ENCODE peak calls at places on chromosomes 4 and X, in six cellular contexts. P is mammary epithelial cell, X is adrenal gland, F is neural progenitor cell, U is neuronal stem cell, G is mesenchymal stem cell. C is an unnamed sample.

GRCh38 chr4:15349426-15349825 is 78.4 kb upstream of the C1QTNF7 start:
- DNase-seq in G (no peak), U (no peak), P (no peak), X (no peak), F (no peak), C (no peak)

GRCh38 chr4:154911097-154911496 is 130.0 kb downstream of the RBM46 start:
- DNase-seq in F (peak; percentile 49), U (peak; percentile 1), X (no peak), P (no peak), G (no peak), C (no peak)

GRCh38 chr4:168856312-168856711 is 153.7 kb downstream of the CBR4 start:
- DNase-seq in G (peak; percentile 97), P (peak; percentile 74), X (no peak), F (no peak), U (no peak), C (no peak)

GRCh38 chr4:102868782-102869568 is at the start of gene CISD2:
- DNase-seq in F (peak; percentile 96), G (peak; percentile 92), U (peak; percentile 86), X (peak; percentile 94), P (peak; percentile 92), C (peak; percentile 99)

GRCh38 chrX:18886344-18887161 is 97.4 kb downstream of the PHKA2 start:
- DNase-seq in X (peak; percentile 87), F (peak; percentile 69), U (peak; percentile 15), G (peak; percentile 54), P (peak; percentile 45), C (peak; percentile 81)

GRCh38 chr4:180757927-180758326 is 1485.3 kb upstream of the TENM3 start:
- DNase-seq in X (no peak), G (no peak), U (no peak), F (no peak), P (no peak), C (no peak)

GRCh38 chr4:167100120-167100519 is 134.2 kb downstream of the SPOCK3 start:
- DNase-seq in G (peak; percentile 30), U (peak; percentile 15), P (peak; percentile 80), F (peak; percentile 26), X (no peak), C (no peak)

GRCh38 chrX:85107407-85107806 is 103.7 kb downstream of the APOOL start:
- DNase-seq in U (no peak), X (no peak), P (peak; percentile 53), G (no peak), F (no peak), C (no peak)

GRCh38 chr4:167234388-167234881 is at the start of gene SPOCK3:
- DNase-seq in F (peak; percentile 75), G (peak; percentile 44), P (peak; percentile 47), U (peak; percentile 48), X (no peak), C (peak; percentile 40)

GRCh38 chr4:118814901-118815300 is 21.0 kb downstream of the SEC24D start:
- DNase-seq in U (no peak), X (no peak), F (no peak), G (no peak), P (no peak), C (no peak)

GRCh38 chrX:10904220-10904619 is 206.9 kb upstream of the HCCS start:
- DNase-seq in G (no peak), U (no peak), X (no peak), P (no peak), F (no peak), C (no peak)

GRCh38 chr4:94285666-94286065 is 57.0 kb downstream of the HPGDS start:
- DNase-seq in G (no peak), X (no peak), F (no peak), U (no peak), P (no peak), C (no peak)

GRCh38 chrX:63128509-63128908 is 222.6 kb downstream of the SPIN4 start:
- DNase-seq in P (peak; percentile 20), U (no peak), X (peak; percentile 18), G (no peak), F (no peak), C (no peak)

GRCh38 chr4:32858971-32859370 is 2138.8 kb downstream of the PCDH7 start:
- DNase-seq in U (no peak), P (peak; percentile 35), G (peak; percentile 64), F (no peak), X (no peak), C (no peak)

GRCh38 chr4:40976343-40976742 is 226.6 kb downstream of the NSUN7 start:
- DNase-seq in G (peak; percentile 77), F (peak; percentile 72), U (peak; percentile 45), X (peak; percentile 69), P (peak; percentile 42), C (no peak)

DNA sequence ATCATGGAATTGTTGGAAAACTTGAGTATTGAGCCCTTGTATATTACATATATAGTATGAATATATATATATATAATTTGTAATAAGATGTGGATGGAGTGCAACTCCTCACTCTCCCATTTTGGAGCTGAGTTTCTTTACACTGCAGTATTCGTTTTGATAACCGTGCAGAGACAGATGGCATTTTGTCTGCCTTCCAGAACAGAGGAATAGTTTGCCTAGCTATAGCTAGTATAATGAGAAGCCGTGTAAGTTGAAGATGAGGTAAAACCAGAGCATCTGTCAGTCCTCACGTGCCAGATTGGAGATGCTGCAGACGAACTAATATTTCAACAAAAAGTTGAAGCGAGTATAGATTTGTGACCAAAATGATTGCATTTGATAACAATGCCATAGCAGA is 180.5 kb downstream of the FMR1NB start:
- DNase-seq in P (no peak), F (no peak), U (no peak), G (no peak), X (no peak), C (no peak)
- H3K27ac ChIP-seq in P (no peak overlapping the region), F (no peak overlapping the region), U (no peak overlapping the region), G (no peak overlapping the region), X (no peak overlapping the region), C (no peak overlapping the region)

DNA sequence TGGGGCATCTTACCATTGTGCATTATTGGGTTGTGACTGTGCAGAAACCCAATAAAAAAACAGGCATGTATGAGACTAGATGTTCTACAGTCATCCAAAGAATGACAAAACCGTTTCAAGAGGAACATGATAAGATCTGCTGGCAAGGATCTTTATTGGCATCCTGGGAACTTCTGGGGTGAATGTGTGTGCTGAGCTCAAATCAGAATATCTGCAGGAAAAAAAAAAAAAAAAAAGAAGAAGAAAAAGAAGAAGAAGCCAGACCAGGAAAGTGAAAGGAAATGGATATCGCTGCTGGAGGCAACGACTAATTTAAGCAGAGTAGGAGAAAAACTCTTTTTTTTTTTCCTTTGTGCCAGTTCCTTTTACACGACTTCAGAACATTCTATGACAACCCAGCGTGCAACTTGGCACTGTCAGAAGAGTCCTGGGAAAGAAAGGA is 484.2 kb upstream of the BOD1L1 start:
- DNase-seq in X (peak; percentile 20), P (peak; percentile 90), U (no peak), F (no peak), G (no peak), C (no peak)
- H3K4me3 ChIP-seq in X (no peak overlapping the region), P (peak overlapping the region; percentile 17), U (no peak overlapping the region), F (no peak overlapping the region), G (peak overlapping the region; percentile 68), C (no peak overlapping the region)

DNA sequence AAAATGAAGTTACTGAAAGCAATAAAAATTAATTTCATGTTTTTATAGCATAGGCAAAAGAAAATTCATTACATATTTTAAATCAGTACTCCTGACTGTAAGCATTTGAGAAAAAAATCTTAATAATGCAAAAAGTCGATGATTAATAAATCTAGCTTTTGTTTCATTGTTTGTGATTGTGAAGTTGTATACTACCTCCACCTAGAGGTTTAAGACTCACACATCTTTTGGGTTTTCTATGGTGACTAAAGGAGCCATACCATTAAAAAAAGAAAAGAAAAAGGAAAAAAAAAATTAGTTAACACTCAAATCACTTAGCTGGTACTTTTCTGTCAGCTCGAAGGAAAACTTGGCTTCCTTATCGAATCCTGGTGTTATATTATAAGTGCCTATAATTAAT is 2.0 kb downstream of the GABRA2 start:
- DNase-seq in F (no peak), P (no peak), G (peak; percentile 33), X (no peak), U (no peak), C (no peak)
- H3K27me3 ChIP-seq in F (peaks cover 71% of the 10 kb centered on the region), P (peaks cover 42% of the 10 kb centered on the region), G (peaks cover 33% of the 10 kb centered on the region), X (peaks cover 40% of the 10 kb centered on the region), U (peaks cover 48% of the 10 kb centered on the region), C (peaks cover 47% of the 10 kb centered on the region)

GRCh38 chr4:20901851-20902250 is 201.6 kb downstream of the PACRGL start:
- DNase-seq in F (no peak), U (no peak), X (no peak), G (no peak), P (no peak), C (no peak)

GRCh38 chr4:20904966-20905365 is 204.7 kb downstream of the PACRGL start:
- DNase-seq in U (no peak), X (no peak), P (no peak), F (no peak), G (no peak), C (no peak)
- H3K27ac ChIP-seq in U (no peak overlapping the region), X (no peak overlapping the region), P (no peak overlapping the region), F (no peak overlapping the region), G (no peak overlapping the region), C (no peak overlapping the region)

GRCh38 chr4:140523857-140524742 is at the start of gene ELMOD2:
- DNase-seq in X (peak; percentile 99), U (peak; percentile 96), P (peak; percentile 97), F (peak; percentile 100), G (peak; percentile 98), C (peak; percentile 100)

GRCh38 chr4:140523370-140523856 is 555 bp upstream of the ELMOD2 start:
- DNase-seq in G (no peak), U (no peak), X (no peak), F (no peak), P (no peak), C (no peak)
- H3K4me3 ChIP-seq in G (peak overlapping the region; percentile 90), U (no peak overlapping the region), X (no peak overlapping the region), F (no peak overlapping the region), P (peak overlapping the region; percentile 68), C (peak overlapping the region; percentile 66)

GRCh38 chr4:109375778-109376414 is 57.7 kb upstream of the SEC24B start:
- DNase-seq in U (no peak), P (peak; percentile 45), F (no peak), G (no peak), X (no peak), C (no peak)
- H3K27me3 ChIP-seq in U (peaks cover 7% of the 10 kb centered on the region), P (no peaks in the 10 kb centered on the region), F (no peaks in the 10 kb centered on the region), G (peaks cover 4% of the 10 kb centered on the region), X (no peaks in the 10 kb centered on the region), C (no peaks in the 10 kb centered on the region)

DNA sequence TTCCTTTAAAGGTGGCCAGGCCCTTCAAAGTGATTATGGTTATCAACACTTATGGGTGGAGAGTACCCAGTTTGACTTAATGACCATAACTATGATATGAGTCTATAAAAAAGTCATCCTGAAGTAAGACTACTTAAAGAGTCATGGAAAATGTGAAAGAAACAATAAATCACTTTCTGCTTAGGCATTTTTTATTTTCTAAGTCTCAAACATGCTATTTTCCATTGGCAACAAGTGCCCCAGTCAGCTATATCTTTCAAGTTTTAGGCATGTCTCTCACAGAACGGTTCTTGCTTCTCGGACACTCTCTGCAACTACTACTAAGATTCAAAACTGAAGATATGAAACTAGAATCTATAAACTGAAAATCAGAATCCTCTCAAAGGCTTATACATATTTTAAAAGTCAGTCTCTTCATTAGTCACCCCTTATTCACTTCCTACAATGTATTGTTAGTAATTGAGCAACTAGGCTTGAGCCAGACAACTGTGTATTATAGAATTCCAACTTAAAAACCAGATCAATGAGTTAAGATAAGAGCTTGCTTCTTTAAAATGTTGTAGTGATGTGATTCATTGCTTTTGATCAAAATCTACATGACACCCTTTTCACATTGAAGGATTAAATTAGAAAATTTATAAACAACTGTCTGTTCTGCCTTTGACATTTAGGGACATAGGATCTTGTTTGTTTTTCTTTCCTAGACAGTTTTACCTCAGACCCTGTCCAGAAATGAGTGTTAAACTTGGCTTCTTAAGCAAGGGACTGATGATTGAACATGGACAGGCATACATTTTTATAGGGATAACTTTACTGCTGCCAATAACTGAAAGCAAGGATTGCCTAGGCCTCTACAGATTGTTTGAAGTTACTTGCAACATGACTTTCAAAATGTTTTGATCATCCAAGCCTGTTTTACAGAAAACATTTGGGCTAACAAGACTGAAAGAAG is 2.9 kb downstream of the ANTXR2 start:
- DNase-seq in P (no peak), G (peak; percentile 58), X (no peak), F (no peak), U (no peak), C (no peak)
- H3K27ac ChIP-seq in P (peak overlapping the region; percentile 56), G (peak overlapping the region; percentile 31), X (no peak overlapping the region), F (no peak overlapping the region), U (no peak overlapping the region), C (peak overlapping the region; percentile 97)

C was measured in left lung.